ENCODE peak calls at places on chromosomes 16 and 17, in four cellular contexts. Q is B cell; C is stimulated activated CD4-positive, alpha-beta T cell treated with anti-CD3 and anti-CD28 coated beads, Interleukin-2, amount 100 ng/mL, for 24 hours; X is G401. E is an unnamed sample.

GRCh38 chr17:9307313-9307998 is 268.2 kb downstream of the STX8 start:
- DNase-seq in Q (no peak), X (no peak), C (no peak), E (no peak)

GRCh38 chr17:7403043-7403901 is 625 bp downstream of the TMEM256 start:
- DNase-seq in C (peak; percentile 34), Q (peak; percentile 43), X (no peak), E (no peak)

GRCh38 chr17:37671813-37672544 is 28.7 kb upstream of the DDX52 start:
- DNase-seq in C (no peak), Q (no peak), X (no peak), E (no peak)

GRCh38 chr17:15952048-15952532 is 7.2 kb downstream of the ADORA2B start:
- DNase-seq in C (no peak), Q (no peak), X (no peak), E (no peak)

GRCh38 chr17:76585048-76585648 is 512 bp downstream of the ST6GALNAC2 start:
- DNase-seq in C (no peak), X (no peak), Q (no peak), E (no peak)

GRCh38 chr17:39486242-39486641 is 25.0 kb downstream of the CDK12 start:
- DNase-seq in C (no peak), X (no peak), Q (no peak), E (no peak)

GRCh38 chr17:28746611-28747045 is 2.8 kb downstream of the TRAF4 start:
- DNase-seq in Q (no peak), C (no peak), X (peak; percentile 24), E (no peak)

GRCh38 chr17:36197389-36197708 is 791 bp upstream of the CCL3L1 start:
- DNase-seq in C (no peak), Q (no peak), X (no peak), E (no peak)

GRCh38 chr16:16025214-16025968 is 76.0 kb downstream of the ABCC1 start:
- DNase-seq in C (peak; percentile 65), Q (no peak), X (peak; percentile 26), E (peak; percentile 46)

GRCh38 chr16:30896203-30896889 is at the start of gene CTF1:
- DNase-seq in Q (no peak), X (peak; percentile 54), C (no peak), E (peak; percentile 76)

GRCh38 chr16:5333991-5334390 is 236.4 kb upstream of the EEF2KMT start:
- DNase-seq in X (no peak), Q (no peak), C (no peak), E (no peak)

GRCh38 chr17:4808378-4808767 is 1.4 kb downstream of the PLD2 start:
- DNase-seq in C (no peak), Q (no peak), X (peak; percentile 63), E (peak; percentile 61)

GRCh38 chr17:68197997-68198930 is 49.6 kb upstream of the AMZ2 start:
- DNase-seq in C (no peak), Q (no peak), X (no peak), E (no peak)

GRCh38 chr16:87323727-87324410 is 6.7 kb upstream of the C16orf95 start:
- DNase-seq in X (peak; percentile 25), Q (no peak), C (no peak), E (no peak)

GRCh38 chr17:82890339-82890730 is 50.5 kb upstream of the ZNF750 start:
- DNase-seq in C (no peak), X (no peak), Q (no peak), E (no peak)

GRCh38 chr17:82959990-82960418 is 119.4 kb upstream of the METRNL start:
- DNase-seq in Q (no peak), C (no peak), X (no peak), E (no peak)

GRCh38 chr17:75472119-75472518 is 15.7 kb downstream of the TMEM94 start:
- DNase-seq in X (no peak), C (no peak), Q (no peak), E (no peak)

GRCh38 chr17:892958-893357 is 86.6 kb downstream of the NXN start:
- DNase-seq in X (peak; percentile 12), Q (no peak), C (no peak), E (no peak)

GRCh38 chr16:89084411-89084810 is 9.2 kb upstream of the ACSF3 start:
- DNase-seq in C (no peak), Q (no peak), X (no peak), E (no peak)

GRCh38 chr17:65194670-65195334 is 57.6 kb downstream of the RGS9 start:
- DNase-seq in X (no peak), C (no peak), Q (no peak), E (no peak)

GRCh38 chr16:15650698-15651161 is 685 bp downstream of the NDE1 start:
- DNase-seq in X (peak; percentile 32), Q (peak; percentile 57), C (peak; percentile 55), E (no peak)

GRCh38 chr17:50027639-50028206 is 28.2 kb upstream of the ITGA3 start:
- DNase-seq in X (no peak), Q (no peak), C (no peak), E (no peak)

GRCh38 chr17:50397919-50398285 is 579 bp upstream of the LRRC59 start:
- DNase-seq in Q (no peak), X (no peak), C (no peak), E (no peak)

GRCh38 chr17:44074231-44074910 is 3.8 kb downstream of the G6PC3 start:
- DNase-seq in Q (no peak), X (no peak), C (no peak), E (no peak)